ENCODE peak calls at places on chromosomes 6 and 20, in eight cellular contexts. M is K562, Q is posterior vena cava, C is uterus, E is non-pigmented ciliary epithelial cell, R is endothelial cell, S is ACHN, V is astrocyte of the spinal cord. A is an unnamed sample.

GRCh38 chr6:32973144-32973854 is 4.9 kb downstream of the BRD2 start:
- DNase-seq in R (peak; percentile 24), M (peak; percentile 65), S (peak; percentile 23), E (no peak), C (peak; percentile 50), Q (no peak), V (no peak), A (no peak)

GRCh38 chr6:37039958-37040357 is 34.5 kb downstream of the FGD2 start:
- DNase-seq in S (no peak), R (no peak), E (no peak), Q (no peak), C (no peak), M (no peak), V (no peak), A (no peak)

GRCh38 chr6:88538849-88539571 is 372.9 kb upstream of the CNR1 start:
- DNase-seq in R (no peak), C (no peak), Q (no peak), E (no peak), S (no peak), M (no peak), V (no peak), A (no peak)

GRCh38 chr6:45278367-45278766 is 49.8 kb upstream of the RUNX2 start:
- DNase-seq in S (no peak), R (no peak), Q (no peak), V (peak; percentile 9), E (no peak), C (no peak), M (no peak), A (no peak)

GRCh38 chr6:166478782-166479592 is 96.2 kb upstream of the MPC1 start:
- DNase-seq in R (no peak), V (no peak), S (no peak), Q (peak; percentile 75), E (no peak), M (no peak), C (no peak), A (no peak)

GRCh38 chr6:39314273-39314790 is at the start of gene KCNK17:
- DNase-seq in V (no peak), E (no peak), C (no peak), M (no peak), R (peak; percentile 53), S (no peak), Q (no peak), A (no peak)

GRCh38 chr20:31517373-31517772 is 3.1 kb downstream of the HM13 start:
- DNase-seq in Q (no peak), V (peak; percentile 47), R (peak; percentile 55), S (peak; percentile 74), M (peak; percentile 62), E (no peak), C (no peak), A (no peak)

GRCh38 chr6:88952065-88952704 is 11.2 kb downstream of the RNGTT start:
- DNase-seq in M (peak; percentile 70), E (no peak), V (peak; percentile 5), S (no peak), C (no peak), Q (no peak), R (no peak), A (no peak)

GRCh38 chr6:168007592-168008338 is 10.3 kb downstream of the KIF25 start:
- DNase-seq in M (no peak), C (no peak), V (peak; percentile 99), Q (peak; percentile 82), E (peak; percentile 100), R (no peak), S (peak; percentile 96), A (no peak)

GRCh38 chr6:157808405-157808950 is 14.6 kb upstream of the SNX9 start:
- DNase-seq in R (no peak), M (no peak), E (no peak), S (no peak), Q (no peak), C (no peak), V (no peak), A (no peak)

GRCh38 chr6:124661231-124661630 is 301.0 kb upstream of the RNF217 start:
- DNase-seq in V (no peak), E (no peak), S (no peak), C (no peak), R (no peak), Q (no peak), M (no peak), A (no peak)

GRCh38 chr20:10940941-10941340 is 267.1 kb upstream of the JAG1 start:
- DNase-seq in R (no peak), S (no peak), E (no peak), Q (no peak), V (no peak), M (no peak), C (no peak), A (no peak)

GRCh38 chr20:5402903-5403531 is 86.3 kb upstream of the PROKR2 start:
- DNase-seq in R (peak; percentile 55), C (no peak), S (peak; percentile 42), Q (no peak), E (no peak), V (no peak), M (peak; percentile 30), A (no peak)

GRCh38 chr6:111503660-111504059 is 20.6 kb upstream of the REV3L start:
- DNase-seq in Q (no peak), M (no peak), R (no peak), S (no peak), E (no peak), V (peak; percentile 53), C (no peak), A (no peak)

GRCh38 chr6:7050911-7051779 is 56.6 kb upstream of the RREB1 start:
- DNase-seq in S (peak; percentile 76), M (no peak), E (peak; percentile 55), Q (peak; percentile 90), V (peak; percentile 84), C (peak; percentile 21), R (peak; percentile 53), A (peak; percentile 20)

GRCh38 chr6:170074907-170075306 is 216.0 kb downstream of the DLL1 start:
- DNase-seq in Q (peak; percentile 47), E (no peak), S (no peak), C (no peak), V (no peak), M (no peak), R (no peak), A (no peak)

GRCh38 chr20:51696304-51697118 is 71.7 kb downstream of the ATP9A start:
- DNase-seq in R (no peak), V (peak; percentile 41), C (peak; percentile 51), S (no peak), Q (no peak), E (no peak), M (no peak), A (no peak)

GRCh38 chr20:19460386-19460785 is 247.9 kb downstream of the SLC24A3 start:
- DNase-seq in Q (no peak), R (no peak), V (peak; percentile 78), C (no peak), M (no peak), E (no peak), S (no peak), A (no peak)

GRCh38 chr6:165390475-165390874 is 81.1 kb upstream of the C6orf118 start:
- DNase-seq in M (no peak), S (no peak), Q (no peak), V (no peak), R (no peak), C (no peak), E (no peak), A (no peak)

GRCh38 chr20:57560554-57561355 is at the start of gene PCK1:
- DNase-seq in R (no peak), M (peak; percentile 86), V (no peak), S (peak; percentile 91), E (no peak), C (peak; percentile 65), Q (no peak), A (no peak)

GRCh38 chr20:62570897-62571666 is 71.2 kb upstream of the SLCO4A1 start:
- DNase-seq in V (no peak), R (no peak), E (no peak), M (no peak), C (no peak), S (no peak), Q (no peak), A (no peak)

GRCh38 chr6:39193201-39193791 is 36.0 kb downstream of the KCNK5 start:
- DNase-seq in C (no peak), Q (no peak), E (no peak), M (no peak), R (no peak), V (no peak), S (no peak), A (no peak)

GRCh38 chr6:127855542-127856159 is 45.2 kb downstream of the THEMIS start:
- DNase-seq in R (peak; percentile 18), Q (no peak), E (no peak), V (peak; percentile 54), C (no peak), S (no peak), M (no peak), A (no peak)

GRCh38 chr6:166492092-166492491 is 94.4 kb downstream of the RAMACL start:
- DNase-seq in E (no peak), M (no peak), S (no peak), R (no peak), Q (no peak), C (no peak), V (no peak), A (no peak)

GRCh38 chr6:144336900-144337299 is 51.8 kb downstream of the UTRN start:
- DNase-seq in V (no peak), E (no peak), C (no peak), R (no peak), Q (no peak), M (no peak), S (no peak), A (no peak)

GRCh38 chr6:25138697-25139051 is 140.5 kb upstream of the CARMIL1 start:
- DNase-seq in E (no peak), Q (no peak), M (no peak), R (no peak), S (peak; percentile 35), C (no peak), V (peak; percentile 58), A (no peak)

GRCh38 chr6:125273965-125274364 is 27.8 kb downstream of the HDDC2 start:
- DNase-seq in Q (no peak), V (peak; percentile 67), M (no peak), R (no peak), E (peak; percentile 66), C (no peak), S (peak; percentile 96), A (no peak)

GRCh38 chr6:149499066-149499465 is 14.3 kb upstream of the ZC3H12D start:
- DNase-seq in Q (no peak), V (peak; percentile 90), M (no peak), E (peak; percentile 90), R (no peak), S (no peak), C (no peak), A (no peak)

GRCh38 chr20:16017656-16018055 is 555.6 kb downstream of the KIF16B start:
- DNase-seq in R (no peak), M (no peak), Q (no peak), C (no peak), V (no peak), E (no peak), S (no peak), A (no peak)

GRCh38 chr6:46453756-46454316 is 37.4 kb downstream of the RCAN2 start:
- DNase-seq in E (no peak), C (no peak), V (peak; percentile 33), M (no peak), R (no peak), S (no peak), Q (no peak), A (no peak)

GRCh38 chr6:18413320-18413830 is 26.2 kb downstream of the RNF144B start:
- DNase-seq in Q (no peak), M (no peak), R (no peak), E (no peak), V (no peak), S (no peak), C (no peak), A (no peak)

GRCh38 chr6:147180926-147181325 is 23.3 kb upstream of the STXBP5 start:
- DNase-seq in Q (no peak), S (no peak), E (no peak), V (no peak), C (no peak), R (no peak), M (no peak), A (no peak)

GRCh38 chr6:105790635-105791034 is 295.5 kb upstream of the PRDM1 start:
- DNase-seq in E (no peak), R (no peak), Q (no peak), M (no peak), V (no peak), S (no peak), C (no peak), A (no peak)

GRCh38 chr6:100346828-100347227 is 117.9 kb downstream of the SIM1 start:
- DNase-seq in M (no peak), S (peak; percentile 6), E (no peak), R (no peak), C (no peak), V (peak; percentile 90), Q (no peak), A (no peak)